ENCODE peak calls at places on chromosome 6, in eight cellular contexts. B is foreskin fibroblast, C is A549, V is stomach, H is fibroblast of villous mesenchyme, U is left ventricle myocardium inferior, R is PC-9, D is heart right ventricle. T is an unnamed sample.

GRCh38 chr6:106849130-106849529 is 125.4 kb downstream of the CD24 start:
- DNase-seq in R (no peak), H (no peak), D (no peak), C (no peak), B (no peak), V (no peak), U (no peak), T (no peak)

GRCh38 chr6:156175971-156176421 is 601.2 kb upstream of the ARID1B start:
- DNase-seq in R (no peak), U (peak), H (peak), C (peak), B (no peak), D (peak), V (peak), T (no peak)

GRCh38 chr6:156832166-156832743 is 55.1 kb downstream of the ARID1B start:
- DNase-seq in U (peak), V (no peak), B (peak), D (peak), H (no peak), C (peak), R (no peak), T (no peak)

GRCh38 chr6:124131779-124132178 is 328.1 kb downstream of the NKAIN2 start:
- DNase-seq in H (no peak), U (no peak), R (peak), B (no peak), C (no peak), D (no peak), V (no peak), T (no peak)

GRCh38 chr6:116954938-116955337 is 77.9 kb downstream of the RFX6 start:
- DNase-seq in R (no peak), D (no peak), V (peak), H (no peak), C (no peak), B (no peak), U (no peak), T (no peak)

GRCh38 chr6:133899556-133899955 is 10.6 kb downstream of the TCF21 start:
- DNase-seq in U (no peak), D (no peak), R (no peak), H (no peak), B (peak), C (no peak), V (no peak), T (no peak)

GRCh38 chr6:14200047-14200446 is 82.5 kb downstream of the CD83 start:
- DNase-seq in B (peak), H (peak), V (no peak), R (no peak), D (no peak), C (no peak), U (no peak), T (no peak)

GRCh38 chr6:75296811-75297779 is 12.5 kb upstream of the TMEM30A start:
- DNase-seq in B (peak), C (no peak), H (peak), V (no peak), U (no peak), D (no peak), R (no peak), T (no peak)

GRCh38 chr6:21666788-21667681 is 73.5 kb downstream of the SOX4 start:
- DNase-seq in V (no peak), H (no peak), C (no peak), D (peak), U (no peak), B (peak), R (no peak), T (no peak)

GRCh38 chr6:100246206-100246605 is 218.5 kb downstream of the SIM1 start:
- DNase-seq in H (no peak), B (peak), V (no peak), D (no peak), R (no peak), U (no peak), C (no peak), T (no peak)

GRCh38 chr6:43771210-43771857 is 1.3 kb downstream of the VEGFA start:
- DNase-seq in H (peak), B (peak), R (peak), V (peak), D (peak), U (peak), C (no peak), T (no peak)

GRCh38 chr6:42349753-42350573 is 101.8 kb downstream of the TRERF1 start:
- DNase-seq in D (no peak), B (peak), U (no peak), R (no peak), H (no peak), C (no peak), V (no peak), T (no peak)

GRCh38 chr6:148235446-148235845 is 107.2 kb upstream of the SASH1 start:
- DNase-seq in D (no peak), U (no peak), H (no peak), V (no peak), R (no peak), C (no peak), B (peak), T (no peak)

GRCh38 chr6:42166444-42167141 is 6.6 kb upstream of the GUCA1A start:
- DNase-seq in C (peak), B (peak), D (peak), H (peak), U (peak), V (peak), R (peak), T (no peak)

GRCh38 chr6:111478749-111479148 is 4.3 kb downstream of the REV3L start:
- DNase-seq in H (peak), B (peak), D (no peak), C (no peak), U (no peak), V (no peak), R (no peak), T (no peak)

DNA sequence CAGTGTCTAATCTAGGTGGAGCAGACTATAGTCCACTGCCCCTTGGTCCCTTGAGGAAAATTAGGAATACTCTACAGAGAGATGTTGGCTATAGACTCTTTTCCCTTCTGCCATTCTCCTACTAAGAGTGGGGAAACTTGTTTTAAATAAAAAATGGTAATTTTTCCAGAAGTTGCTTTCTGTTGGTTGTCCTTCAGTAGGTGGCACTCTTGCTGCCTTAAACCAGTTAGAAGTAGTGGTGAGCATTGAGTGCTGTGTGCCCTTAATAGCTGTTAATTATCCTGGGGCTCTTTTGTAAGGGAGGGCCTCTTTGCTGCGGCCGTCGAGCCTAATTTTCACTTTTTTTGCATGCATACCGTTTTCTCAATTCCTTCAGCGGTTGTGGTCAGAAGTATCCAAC is 2.8 kb downstream of the CMTR1 start:
- DNase-seq in D (no peak), V (no peak), H (no peak), R (no peak), C (no peak), U (no peak), B (peak), T (no peak)
- TF ChIP-seq CTCF in D (no peak), V (no peak), H (no peak), R (no peak), C (no peak), U (no peak), B (peak), T (peak)

GRCh38 chr6:79011940-79012339 is 66.1 kb downstream of the PHIP start:
- DNase-seq in H (no peak), C (no peak), R (no peak), U (no peak), D (no peak), V (no peak), B (no peak), T (no peak)

GRCh38 chr6:79010422-79010821 is 67.6 kb downstream of the PHIP start:
- DNase-seq in H (no peak), C (no peak), D (no peak), R (no peak), V (no peak), B (no peak), U (no peak), T (no peak)

GRCh38 chr6:79005024-79005423 is 73.0 kb downstream of the PHIP start:
- DNase-seq in U (no peak), V (no peak), D (no peak), H (no peak), B (no peak), R (no peak), C (no peak), T (no peak)

GRCh38 chr6:79005497-79005896 is 72.6 kb downstream of the PHIP start:
- DNase-seq in U (no peak), H (no peak), R (no peak), B (no peak), V (no peak), C (no peak), D (no peak), T (no peak)

GRCh38 chr6:79009819-79010218 is 68.2 kb downstream of the PHIP start:
- DNase-seq in C (no peak), D (no peak), V (no peak), U (no peak), B (no peak), R (no peak), H (no peak), T (no peak)
- H3K4me3 ChIP-seq in C (no peak), D (no peak), V (no peak), U (no peak), B (no peak), R (no peak), H (no peak), T (no peak)

GRCh38 chr6:37022135-37022863 is 16.8 kb downstream of the FGD2 start:
- DNase-seq in H (no peak), B (no peak), U (no peak), R (no peak), C (no peak), D (no peak), V (no peak), T (no peak)

GRCh38 chr6:37019065-37019450 is 13.6 kb downstream of the FGD2 start:
- DNase-seq in C (no peak), R (peak), D (no peak), H (no peak), V (no peak), B (no peak), U (no peak), T (no peak)

GRCh38 chr6:37018152-37019064 is 13.0 kb downstream of the FGD2 start:
- DNase-seq in U (peak), C (peak), H (peak), B (peak), D (peak), R (peak), V (peak), T (no peak)

GRCh38 chr6:37021356-37022129 is 16.1 kb downstream of the FGD2 start:
- DNase-seq in R (peak), C (no peak), H (peak), D (no peak), B (peak), V (no peak), U (no peak), T (no peak)

GRCh38 chr6:37020426-37021211 is 15.2 kb downstream of the FGD2 start:
- DNase-seq in D (no peak), R (no peak), B (no peak), H (no peak), C (no peak), U (no peak), V (peak), T (no peak)
- TF ChIP-seq CTCF in D (no peak), R (no peak), B (no peak), H (no peak), C (no peak), U (no peak), V (no peak), T (no peak)

DNA sequence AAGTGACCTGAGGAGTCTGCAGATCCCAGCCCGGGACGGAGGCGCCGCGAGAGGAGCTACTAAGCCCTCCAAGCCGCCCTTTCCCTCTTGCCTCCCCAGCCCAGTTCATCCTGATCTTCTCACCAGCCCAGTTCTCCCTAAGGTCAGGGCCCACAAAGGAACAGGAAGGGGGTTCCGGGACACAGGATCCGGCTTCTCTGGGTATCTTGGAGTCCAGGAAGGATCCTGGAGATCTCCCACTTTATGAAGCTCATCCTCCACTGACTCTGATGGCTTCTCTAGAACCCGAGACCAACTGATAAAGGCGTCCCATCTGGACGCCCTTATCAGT is 36.9 kb upstream of the HLA-C start:
- DNase-seq in V (no peak), H (no peak), C (no peak), R (no peak), B (no peak), D (no peak), U (no peak), T (no peak)
- H3K4me3 ChIP-seq in V (peak), H (no peak), C (no peak), R (no peak), B (no peak), D (peak), U (peak), T (no peak)